ENCODE peak calls at places on chromosomes 4 and X, in eight cellular contexts. C is A549, S is tibial nerve, Y is DND-41, E is dorsolateral prefrontal cortex, N is uterus, O is pancreas, H is HL-60. J is an unnamed sample.

GRCh38 chrX:41332005-41332404 is 2.0 kb upstream of the DDX3X start:
- DNase-seq in S (no peak), H (no peak), N (no peak), E (no peak), C (peak), Y (no peak), O (no peak), J (no peak)

GRCh38 chr4:181618038-181618618 is 625.1 kb upstream of the TENM3 start:
- DNase-seq in E (no peak), N (no peak), Y (no peak), O (no peak), S (no peak), H (no peak), C (no peak), J (no peak)

GRCh38 chr4:84967292-84967651 is 782 bp upstream of the WDFY3 start:
- DNase-seq in Y (no peak), E (no peak), N (no peak), C (no peak), S (peak), O (no peak), H (no peak), J (no peak)

GRCh38 chrX:139304471-139304870 is 226.1 kb upstream of the F9 start:
- DNase-seq in Y (no peak), N (no peak), S (no peak), C (no peak), O (no peak), E (no peak), H (no peak), J (no peak)

GRCh38 chrX:107561468-107562215 is 66.7 kb upstream of the PRPS1 start:
- DNase-seq in E (no peak), Y (no peak), S (no peak), N (no peak), O (no peak), C (no peak), H (no peak), J (no peak)

GRCh38 chr4:39365360-39365759 is 802 bp downstream of the RFC1 start:
- DNase-seq in S (no peak), O (no peak), E (no peak), C (no peak), N (no peak), Y (no peak), H (no peak), J (no peak)

GRCh38 chr4:20839957-20840356 is 139.7 kb downstream of the PACRGL start:
- DNase-seq in E (no peak), N (no peak), O (no peak), H (no peak), C (peak), S (no peak), Y (no peak), J (no peak)

GRCh38 chr4:17038510-17039176 is 140.2 kb upstream of the LDB2 start:
- DNase-seq in H (no peak), E (no peak), N (no peak), C (no peak), S (no peak), Y (no peak), O (no peak), J (no peak)

GRCh38 chr4:109872065-109872464 is 24.2 kb downstream of the LRIT3 start:
- DNase-seq in Y (no peak), N (no peak), H (no peak), S (no peak), O (no peak), C (no peak), E (no peak), J (no peak)

GRCh38 chr4:40662962-40663604 is 33.4 kb upstream of the RBM47 start:
- DNase-seq in E (no peak), O (peak), Y (no peak), S (no peak), C (peak), N (no peak), H (no peak), J (no peak)

GRCh38 chr4:73442275-73442674 is 6.3 kb downstream of the AFP start:
- DNase-seq in S (no peak), E (no peak), H (no peak), O (no peak), Y (no peak), N (no peak), C (no peak), J (no peak)

GRCh38 chr4:74451214-74451661 is 6.3 kb downstream of the AREG start:
- DNase-seq in N (no peak), C (peak), H (peak), S (no peak), Y (no peak), O (no peak), E (no peak), J (no peak)

GRCh38 chrX:129980043-129980442 is 2.4 kb upstream of the BCORL1 start:
- DNase-seq in O (peak), H (peak), Y (no peak), N (peak), C (no peak), E (peak), S (peak), J (peak)

GRCh38 chr4:122764808-122765189 is 32.3 kb downstream of the BBS12 start:
- DNase-seq in C (peak), H (no peak), N (no peak), E (no peak), Y (no peak), O (no peak), S (no peak), J (no peak)

GRCh38 chr4:140240237-140240636 is 86.3 kb upstream of the MAML3 start:
- DNase-seq in Y (no peak), C (no peak), O (no peak), S (no peak), N (no peak), E (no peak), H (no peak), J (no peak)

DNA sequence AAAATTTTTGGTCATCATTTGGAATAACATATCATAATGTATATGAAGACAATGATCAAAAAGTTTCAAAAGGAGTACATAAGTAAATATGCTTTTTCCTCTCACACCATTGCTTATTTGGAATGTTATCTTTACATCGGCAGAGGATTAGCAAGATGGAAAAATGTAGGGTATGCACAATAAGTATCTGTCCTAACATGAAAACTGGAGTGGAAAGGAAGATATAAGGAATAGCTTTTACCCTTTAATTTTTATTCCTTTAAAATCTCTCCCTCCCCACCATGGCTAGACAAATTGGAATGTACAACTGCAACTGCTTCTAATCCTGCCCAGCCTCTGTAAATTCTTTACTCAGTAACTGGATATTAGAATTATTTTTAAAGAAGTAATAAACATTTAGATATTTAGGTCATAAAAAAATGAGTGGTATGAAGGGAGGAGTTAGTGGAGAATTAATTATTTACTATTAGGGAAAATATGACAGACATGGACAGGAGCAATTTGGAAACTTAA is 171.5 kb downstream of the PCDH18 start:
- DNase-seq in C (no peak), S (no peak), N (no peak), H (no peak), O (no peak), Y (no peak), E (no peak), J (no peak)
- H3K27ac ChIP-seq in C (no peak), S (no peak), N (no peak), H (no peak), O (no peak), Y (no peak), E (no peak), J (no peak)

GRCh38 chr4:166501941-166502382 is 628.9 kb downstream of the TLL1 start:
- DNase-seq in O (peak), S (no peak), Y (no peak), H (no peak), E (no peak), C (peak), N (no peak), J (no peak)
- TF ChIP-seq CTCF in O (peak), S (no peak), Y (peak), H (no peak), E (no peak), C (peak), N (no peak), J (no peak)

GRCh38 chr4:100023800-100024199 is 73.7 kb upstream of the H2AZ1 start:
- DNase-seq in C (no peak), N (no peak), H (no peak), Y (no peak), O (no peak), S (no peak), E (no peak), J (no peak)

GRCh38 chr4:100022792-100023222 is 72.7 kb upstream of the H2AZ1 start:
- DNase-seq in H (no peak), N (no peak), C (no peak), S (no peak), O (no peak), E (no peak), Y (no peak), J (no peak)

GRCh38 chr4:100016191-100016590 is 66.1 kb upstream of the H2AZ1 start:
- DNase-seq in O (no peak), S (no peak), H (no peak), C (no peak), Y (no peak), N (no peak), E (no peak), J (no peak)

GRCh38 chr4:100017627-100018310 is 67.7 kb upstream of the H2AZ1 start:
- DNase-seq in E (no peak), H (no peak), C (peak), Y (no peak), S (no peak), N (no peak), O (no peak), J (no peak)

GRCh38 chr4:100019821-100020220 is 69.7 kb upstream of the H2AZ1 start:
- DNase-seq in O (no peak), Y (no peak), N (no peak), E (no peak), H (no peak), C (no peak), S (no peak), J (no peak)
- H3K27ac ChIP-seq in O (no peak), Y (no peak), N (no peak), E (no peak), H (no peak), C (no peak), S (no peak), J (no peak)

GRCh38 chr4:86934772-86935498 is at the start of gene AFF1:
- DNase-seq in Y (peak), H (peak), N (peak), S (peak), O (peak), E (peak), C (peak), J (peak)

GRCh38 chr4:86939123-86939522 is 4.3 kb downstream of the AFF1 start:
- DNase-seq in E (no peak), S (no peak), Y (peak), N (no peak), C (no peak), H (no peak), O (no peak), J (no peak)

GRCh38 chr4:86934147-86934771 is 552 bp upstream of the AFF1 start:
- DNase-seq in N (no peak), H (no peak), E (no peak), Y (peak), O (peak), S (peak), C (no peak), J (no peak)

GRCh38 chr4:86935499-86935832 is 655 bp downstream of the AFF1 start:
- DNase-seq in H (peak), Y (no peak), N (peak), E (no peak), O (no peak), C (no peak), S (peak), J (no peak)

GRCh38 chr4:86935833-86936721 is 1.3 kb downstream of the AFF1 start:
- DNase-seq in C (peak), S (peak), O (peak), Y (peak), E (no peak), N (peak), H (peak), J (peak)
- TF ChIP-seq CTCF in C (no peak), S (no peak), O (no peak), Y (peak), E (no peak), N (no peak), H (no peak), J (no peak)

GRCh38 chrX:154824638-154825037 is 9.8 kb downstream of the SMIM9 start:
- DNase-seq in E (no peak), N (no peak), H (no peak), C (no peak), Y (no peak), S (no peak), O (no peak), J (no peak)

GRCh38 chrX:154829102-154829501 is 5.4 kb downstream of the SMIM9 start:
- DNase-seq in N (no peak), S (no peak), C (no peak), Y (no peak), O (no peak), E (no peak), H (no peak), J (no peak)

GRCh38 chrX:154829926-154830442 is 4.5 kb downstream of the SMIM9 start:
- DNase-seq in H (no peak), C (no peak), E (no peak), S (no peak), Y (peak), O (no peak), N (no peak), J (no peak)

GRCh38 chrX:154827624-154828408 is 6.6 kb downstream of the SMIM9 start:
- DNase-seq in E (no peak), C (no peak), S (no peak), N (no peak), H (no peak), Y (no peak), O (no peak), J (no peak)

DNA sequence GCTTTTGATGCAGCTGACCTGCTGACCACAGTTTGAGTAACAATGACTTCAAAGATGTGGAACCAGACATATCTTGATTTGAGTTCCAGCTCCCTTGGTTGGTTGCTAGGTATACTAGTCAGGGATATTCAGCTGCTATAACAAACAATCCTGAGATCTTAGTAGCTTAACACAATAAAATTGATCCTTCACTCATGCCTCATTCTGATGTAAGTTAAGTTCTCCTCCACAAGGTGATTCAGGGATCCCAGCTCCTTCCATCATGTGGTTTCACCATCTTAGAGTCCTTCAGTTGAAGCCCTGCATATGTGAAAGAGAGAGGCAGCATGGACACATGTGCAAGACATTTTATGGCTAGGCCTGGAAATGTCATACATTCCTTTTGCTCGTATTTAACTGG is 7.3 kb downstream of the SMIM9 start:
- DNase-seq in E (no peak), Y (no peak), S (no peak), O (no peak), H (no peak), N (no peak), C (no peak), J (no peak)
- H3K27ac ChIP-seq in E (no peak), Y (no peak), S (no peak), O (no peak), H (no peak), N (no peak), C (no peak), J (no peak)

GRCh38 chr4:105457997-105458396 is 15.9 kb downstream of the PPA2 start:
- DNase-seq in E (no peak), C (no peak), O (no peak), H (no peak), S (no peak), Y (no peak), N (no peak), J (no peak)

GRCh38 chr4:105451346-105451745 is 22.5 kb downstream of the PPA2 start:
- DNase-seq in S (no peak), O (no peak), H (no peak), Y (no peak), C (no peak), E (no peak), N (no peak), J (no peak)

GRCh38 chr4:105455998-105456397 is 17.9 kb downstream of the PPA2 start:
- DNase-seq in N (no peak), S (no peak), H (no peak), O (no peak), C (no peak), Y (no peak), E (no peak), J (no peak)

GRCh38 chr4:105455182-105455581 is 18.7 kb downstream of the PPA2 start:
- DNase-seq in O (no peak), C (no peak), E (no peak), H (no peak), Y (no peak), N (no peak), S (no peak), J (no peak)

DNA sequence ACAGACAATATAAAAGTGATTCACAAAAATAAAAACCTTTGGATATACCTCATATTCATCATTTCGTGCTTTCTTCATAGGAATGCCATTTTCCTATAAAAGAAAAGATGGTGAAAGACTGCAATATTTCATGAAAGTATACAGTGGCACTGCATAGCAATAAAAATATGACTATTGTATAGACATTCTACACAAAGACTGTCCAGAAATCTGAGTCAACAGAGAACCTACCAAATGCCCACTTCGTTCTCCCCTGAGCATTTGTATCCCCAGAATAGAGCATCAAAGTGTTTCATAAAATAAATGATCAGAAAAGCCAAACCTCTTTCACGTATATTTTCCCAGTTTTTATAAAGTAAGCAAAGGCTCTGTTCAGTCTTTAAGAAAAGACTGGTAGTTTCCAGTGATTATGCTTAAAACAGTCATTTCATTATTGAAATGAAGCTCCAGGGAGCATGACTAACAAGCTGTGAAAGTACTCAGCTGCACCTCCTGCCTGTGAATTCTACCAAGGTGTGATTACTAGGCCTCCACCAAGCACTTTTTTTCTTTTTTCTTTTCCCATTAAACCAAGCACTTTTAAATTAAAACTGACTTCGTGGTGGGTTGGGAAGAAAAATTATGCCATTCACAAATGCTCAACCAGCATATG is 20.2 kb downstream of the PPA2 start:
- DNase-seq in E (no peak), O (no peak), C (no peak), S (no peak), N (no peak), H (no peak), Y (no peak), J (no peak)
- TF ChIP-seq CTCF in E (no peak), O (no peak), C (no peak), S (no peak), N (no peak), H (no peak), Y (no peak), J (no peak)

GRCh38 chr4:145298885-145299284 is 118.5 kb upstream of the OTUD4 start:
- DNase-seq in S (no peak), O (peak), Y (no peak), H (no peak), N (no peak), E (no peak), C (no peak), J (no peak)
- H3K27ac ChIP-seq in S (no peak), O (no peak), Y (no peak), H (no peak), N (no peak), E (no peak), C (no peak), J (no peak)

DNA sequence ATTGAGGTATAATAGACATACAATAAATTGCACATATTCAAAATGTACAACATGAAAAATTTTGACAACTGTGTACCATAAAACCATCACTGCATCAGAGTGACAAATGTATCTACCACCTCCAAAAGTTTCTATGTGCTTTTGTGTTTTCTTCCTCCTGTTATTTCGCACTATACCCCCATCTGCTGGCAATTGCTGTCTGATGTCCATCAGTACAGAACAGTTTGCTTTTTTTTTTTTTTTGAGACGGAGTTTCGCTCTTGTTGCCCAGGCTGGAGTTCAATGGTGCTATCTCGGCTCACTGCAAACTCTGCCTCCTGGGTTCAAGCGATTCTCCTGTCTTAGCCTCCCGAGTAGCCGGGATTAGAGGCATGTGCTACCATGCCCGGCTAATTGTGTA is 154.3 kb upstream of the GIMD1 start:
- DNase-seq in S (no peak), H (no peak), N (no peak), O (no peak), Y (no peak), E (no peak), C (peak), J (no peak)
- TF ChIP-seq CTCF in S (no peak), H (no peak), N (no peak), O (no peak), Y (peak), E (no peak), C (peak), J (no peak)